ENCODE peak calls at places on chromosome 2, in four cellular contexts. J is mesendoderm, H is coronary artery, M is H9. K is an unnamed sample.

GRCh38 chr2:8685697-8686358 is 4.0 kb downstream of the ID2 start:
- DNase-seq in M (peak), H (peak), J (peak), K (peak)

GRCh38 chr2:16972276-16972675 is 306.6 kb upstream of the CYRIA start:
- DNase-seq in J (no peak), H (no peak), M (no peak), K (no peak)

GRCh38 chr2:145184741-145185671 is 665.1 kb upstream of the ZEB2 start:
- DNase-seq in H (no peak), J (no peak), M (no peak), K (no peak)

GRCh38 chr2:240170354-240170735 is 29.9 kb upstream of the OTOS start:
- DNase-seq in J (no peak), H (no peak), M (no peak), K (peak)

GRCh38 chr2:205403244-205403845 is 279.0 kb upstream of the NRP2 start:
- DNase-seq in H (no peak), M (no peak), J (no peak), K (no peak)

GRCh38 chr2:158733430-158733755 is 61.7 kb upstream of the DAPL1 start:
- DNase-seq in J (no peak), H (no peak), M (no peak), K (no peak)

GRCh38 chr2:55585451-55586079 is 31.9 kb downstream of the PPP4R3B start:
- DNase-seq in M (no peak), H (no peak), J (peak), K (no peak)

GRCh38 chr2:86297382-86298147 is 39.9 kb downstream of the REEP1 start:
- DNase-seq in H (no peak), J (peak), M (peak), K (no peak)

GRCh38 chr2:180578441-180578840 is 402.0 kb upstream of the UBE2E3 start:
- DNase-seq in M (no peak), J (no peak), H (no peak), K (no peak)

GRCh38 chr2:25187729-25188350 is 19.5 kb upstream of the POMC start:
- DNase-seq in J (no peak), M (no peak), H (no peak), K (no peak)

DNA sequence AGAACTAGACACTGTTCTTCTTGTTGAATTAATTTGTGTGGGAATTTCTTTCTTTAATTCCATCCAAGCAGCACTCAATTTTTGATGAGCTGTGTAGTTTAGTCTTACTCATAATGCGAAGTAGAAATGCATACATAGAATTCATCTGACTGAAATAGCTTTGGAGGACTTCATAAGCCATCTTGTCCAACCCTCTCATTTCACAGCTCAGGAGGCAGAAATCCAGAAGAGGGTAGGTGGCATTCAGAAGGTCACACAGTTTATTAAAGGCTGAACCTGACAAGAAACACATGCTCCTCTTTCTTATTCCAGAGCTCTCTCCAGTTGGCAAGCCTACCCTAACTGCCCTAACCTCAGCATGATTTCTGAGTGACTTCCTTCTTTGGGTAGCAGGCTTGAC is 169.2 kb upstream of the NOSTRIN start:
- DNase-seq in J (no peak), H (no peak), M (no peak), K (no peak)
- H3K27ac ChIP-seq in J (no peak), H (peak), M (no peak), K (no peak)

GRCh38 chr2:43223412-43224040 is 2.9 kb downstream of the ZFP36L2 start:
- DNase-seq in H (no peak), M (no peak), J (no peak), K (no peak)

GRCh38 chr2:43225093-43225787 is 1.2 kb downstream of the ZFP36L2 start:
- DNase-seq in H (no peak), M (peak), J (peak), K (peak)

GRCh38 chr2:43224571-43225092 is 1.8 kb downstream of the ZFP36L2 start:
- DNase-seq in J (peak), H (no peak), M (no peak), K (peak)

GRCh38 chr2:43222472-43223146 is 3.8 kb downstream of the ZFP36L2 start:
- DNase-seq in H (no peak), M (no peak), J (no peak), K (no peak)

DNA sequence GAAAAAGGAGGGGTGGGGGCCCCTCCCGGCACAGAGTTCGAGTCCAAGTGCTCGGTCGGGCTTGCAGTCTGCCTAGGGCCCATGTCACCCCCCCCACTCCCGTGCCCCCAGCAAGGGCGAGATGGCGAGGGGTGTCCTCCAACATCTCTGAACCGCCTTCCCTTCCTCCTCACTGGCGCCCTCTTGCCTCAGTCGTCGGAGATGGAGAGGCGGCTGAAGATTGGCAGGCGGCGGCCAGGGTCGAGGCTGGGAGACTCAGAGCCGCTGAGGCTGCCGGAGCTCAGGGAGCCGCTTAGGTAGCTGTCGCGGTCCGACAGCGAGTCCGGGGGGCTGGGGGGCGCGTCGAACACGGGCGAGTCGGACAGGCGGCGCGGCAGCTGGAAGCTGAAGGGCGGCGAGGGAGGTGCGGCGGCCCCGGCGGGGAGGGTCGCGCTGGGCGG is 2.3 kb downstream of the ZFP36L2 start:
- DNase-seq in M (peak), J (peak), H (no peak), K (peak)
- H3K27ac ChIP-seq in M (no peak), J (peak), H (peak), K (peak)

DNA sequence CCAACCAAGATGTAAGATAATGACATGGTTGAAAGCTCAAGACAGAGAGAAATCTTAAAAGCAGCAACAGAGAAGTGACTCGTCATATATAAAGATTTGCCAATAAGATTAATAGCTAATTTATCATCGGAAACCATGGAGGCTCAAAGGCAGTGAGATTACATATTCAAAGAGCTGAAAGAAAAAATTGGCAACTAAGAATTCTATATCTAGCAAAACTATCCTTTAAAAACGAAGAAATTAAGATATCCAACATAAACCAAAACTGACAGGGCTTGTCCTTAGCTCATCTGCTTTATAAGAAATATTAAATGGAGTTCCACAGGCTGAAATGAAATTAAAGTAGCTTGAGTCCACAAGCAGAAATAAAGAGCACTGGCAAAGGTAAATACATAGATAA is 236.6 kb downstream of the ANAPC1 start:
- DNase-seq in H (no peak), M (no peak), J (no peak), K (no peak)
- H3K27ac ChIP-seq in H (no peak), M (no peak), J (no peak), K (no peak)

DNA sequence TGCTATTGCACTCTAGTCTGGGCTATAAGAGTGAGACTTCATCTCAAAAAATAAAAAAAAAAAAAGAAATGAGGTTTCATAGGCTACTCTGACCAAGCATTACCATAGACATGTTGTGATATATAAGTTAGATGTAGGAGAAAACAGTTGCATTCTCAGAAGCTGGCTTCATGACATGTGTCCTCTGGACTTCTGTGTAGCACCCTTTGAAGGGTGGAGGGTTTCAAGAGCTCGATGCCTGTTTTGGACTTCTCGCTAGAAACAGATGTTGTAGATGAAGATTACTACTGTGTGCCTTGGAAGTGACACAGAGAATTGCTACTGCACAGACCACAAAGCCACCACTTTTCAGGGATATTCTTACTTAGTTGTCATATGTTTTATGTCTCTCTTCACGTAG is 91.0 kb downstream of the TMEM247 start:
- DNase-seq in M (no peak), H (no peak), J (no peak), K (no peak)
- H3K27ac ChIP-seq in M (no peak), H (no peak), J (no peak), K (no peak)

DNA sequence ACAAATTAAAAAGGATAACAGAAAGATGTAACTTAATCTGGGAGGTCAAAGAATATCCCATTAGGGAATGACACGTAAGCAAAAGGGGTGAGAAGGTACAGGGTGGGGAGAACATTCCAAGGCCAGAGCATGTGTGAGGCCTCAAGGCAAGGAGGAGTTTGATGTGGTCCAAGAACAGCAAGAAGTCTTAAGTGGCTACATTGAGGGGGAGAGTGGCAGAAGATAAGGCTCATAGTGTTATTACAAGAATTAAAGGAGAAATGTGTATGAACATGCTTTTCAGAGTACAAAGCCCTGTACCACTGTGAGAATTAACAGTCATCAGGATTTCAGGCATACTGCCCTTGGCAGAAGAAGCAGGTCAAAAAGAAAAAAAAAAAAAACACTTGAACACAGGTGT is 174.4 kb upstream of the ERBB4 start:
- DNase-seq in H (no peak), J (peak), M (no peak), K (no peak)
- H3K27ac ChIP-seq in H (no peak), J (no peak), M (no peak), K (no peak)

GRCh38 chr2:220509921-220510320 is 882.5 kb downstream of the SLC4A3 start:
- DNase-seq in M (no peak), J (no peak), H (no peak), K (no peak)

GRCh38 chr2:220503446-220503845 is 876.0 kb downstream of the SLC4A3 start:
- DNase-seq in H (no peak), M (no peak), J (no peak), K (no peak)

GRCh38 chr2:220506466-220506865 is 879.0 kb downstream of the SLC4A3 start:
- DNase-seq in M (no peak), H (no peak), J (peak), K (no peak)

GRCh38 chr2:220502539-220502938 is 875.1 kb downstream of the SLC4A3 start:
- DNase-seq in J (no peak), H (no peak), M (no peak), K (no peak)

DNA sequence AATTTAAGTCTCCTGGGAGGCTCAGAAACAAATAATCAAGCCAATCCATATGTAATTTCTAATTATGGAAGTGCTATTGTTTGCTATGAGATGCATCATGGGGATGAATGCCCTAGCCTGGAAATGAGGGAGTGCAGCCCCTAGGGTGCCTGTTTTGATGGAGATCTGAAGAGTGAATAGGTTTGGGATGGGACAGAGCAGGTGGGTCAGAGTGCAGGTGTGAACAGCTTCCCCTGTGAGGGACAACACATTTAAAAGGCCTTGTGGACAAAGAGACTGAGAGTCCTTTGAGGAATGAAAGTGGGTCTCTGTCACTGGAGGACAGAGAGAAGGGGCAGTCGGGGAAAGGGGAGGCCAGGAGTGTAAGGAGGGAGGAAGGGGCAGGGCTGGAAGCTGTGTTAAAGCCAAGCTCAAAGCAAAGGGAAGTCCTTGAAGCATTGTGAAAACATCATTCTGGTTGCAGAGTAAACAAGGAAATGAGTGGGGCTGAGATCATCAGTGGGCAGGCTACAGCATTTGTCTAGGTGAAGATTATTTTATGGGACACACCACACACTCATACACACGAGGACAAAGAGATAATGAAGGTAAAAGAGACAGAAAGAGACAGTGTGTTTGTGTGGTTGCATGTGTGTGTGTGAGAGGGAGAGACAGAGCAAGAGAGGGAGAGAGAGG is 877.6 kb downstream of the SLC4A3 start:
- DNase-seq in J (no peak), H (no peak), M (peak), K (peak)
- H3K27ac ChIP-seq in J (no peak), H (no peak), M (peak), K (no peak)

GRCh38 chr2:213237787-213238186 is 46.5 kb upstream of the SPAG16 start:
- DNase-seq in J (no peak), M (no peak), H (no peak), K (no peak)
- H3K27ac ChIP-seq in J (no peak), M (no peak), H (no peak), K (no peak)

K was measured in endodermal cell.